ENCODE peak calls at places on chromosomes 6 and 20, in six cellular contexts. One of them, this sample, is unnamed.

GRCh38 chr20:17822540-17823155 is 122.9 kb downstream of the BANF2 start:
- DNase-seq in stimulated activated CD4-positive, alpha-beta T cell treated with anti-CD3 and anti-CD28 coated beads, TNF-alpha, amount 100 ng/mL, for 48 hours: no peak
- DNase-seq in KG1: no peak
- DNase-seq in fibroblast of mammary gland: no peak
- DNase-seq in AG10803: no peak
- DNase-seq in GM03348: no peak
- DNase-seq in this sample: no peak

GRCh38 chr20:40945754-40946451 is 82.7 kb upstream of the TOP1 start:
- DNase-seq in GM03348: peak; percentile 80
- DNase-seq in AG10803: peak; percentile 43
- DNase-seq in stimulated activated CD4-positive, alpha-beta T cell treated with anti-CD3 and anti-CD28 coated beads, TNF-alpha, amount 100 ng/mL, for 48 hours: no peak
- DNase-seq in KG1: no peak
- DNase-seq in fibroblast of mammary gland: peak; percentile 55
- DNase-seq in this sample: peak; percentile 40

GRCh38 chr20:15144911-15145310 is 807.5 kb upstream of the FLRT3 start:
- DNase-seq in GM03348: no peak
- DNase-seq in KG1: no peak
- DNase-seq in fibroblast of mammary gland: no peak
- DNase-seq in stimulated activated CD4-positive, alpha-beta T cell treated with anti-CD3 and anti-CD28 coated beads, TNF-alpha, amount 100 ng/mL, for 48 hours: no peak
- DNase-seq in AG10803: no peak
- DNase-seq in this sample: no peak

GRCh38 chr6:151275121-151275520 is 35.4 kb downstream of the AKAP12 start:
- DNase-seq in stimulated activated CD4-positive, alpha-beta T cell treated with anti-CD3 and anti-CD28 coated beads, TNF-alpha, amount 100 ng/mL, for 48 hours: no peak
- DNase-seq in fibroblast of mammary gland: no peak
- DNase-seq in GM03348: no peak
- DNase-seq in AG10803: no peak
- DNase-seq in KG1: no peak
- DNase-seq in this sample: no peak

GRCh38 chr6:110018486-110018885 is 40.4 kb downstream of the GPR6 start:
- DNase-seq in AG10803: no peak
- DNase-seq in GM03348: no peak
- DNase-seq in stimulated activated CD4-positive, alpha-beta T cell treated with anti-CD3 and anti-CD28 coated beads, TNF-alpha, amount 100 ng/mL, for 48 hours: no peak
- DNase-seq in fibroblast of mammary gland: no peak
- DNase-seq in KG1: no peak
- DNase-seq in this sample: no peak

GRCh38 chr6:130296854-130297253 is 69.0 kb upstream of the TMEM200A start:
- DNase-seq in GM03348: no peak
- DNase-seq in stimulated activated CD4-positive, alpha-beta T cell treated with anti-CD3 and anti-CD28 coated beads, TNF-alpha, amount 100 ng/mL, for 48 hours: no peak
- DNase-seq in fibroblast of mammary gland: no peak
- DNase-seq in KG1: no peak
- DNase-seq in AG10803: no peak
- DNase-seq in this sample: no peak

GRCh38 chr6:20805027-20805426 is 270.8 kb downstream of the CDKAL1 start:
- DNase-seq in KG1: no peak
- DNase-seq in AG10803: no peak
- DNase-seq in GM03348: no peak
- DNase-seq in stimulated activated CD4-positive, alpha-beta T cell treated with anti-CD3 and anti-CD28 coated beads, TNF-alpha, amount 100 ng/mL, for 48 hours: no peak
- DNase-seq in fibroblast of mammary gland: no peak
- DNase-seq in this sample: no peak

GRCh38 chr6:39756582-39756981 is 31.4 kb upstream of the KIF6 start:
- DNase-seq in AG10803: no peak
- DNase-seq in stimulated activated CD4-positive, alpha-beta T cell treated with anti-CD3 and anti-CD28 coated beads, TNF-alpha, amount 100 ng/mL, for 48 hours: no peak
- DNase-seq in GM03348: no peak
- DNase-seq in fibroblast of mammary gland: no peak
- DNase-seq in KG1: no peak
- DNase-seq in this sample: no peak

GRCh38 chr20:49705358-49705757 is 8.3 kb downstream of the B4GALT5 start:
- DNase-seq in KG1: no peak
- DNase-seq in stimulated activated CD4-positive, alpha-beta T cell treated with anti-CD3 and anti-CD28 coated beads, TNF-alpha, amount 100 ng/mL, for 48 hours: no peak
- DNase-seq in GM03348: no peak
- DNase-seq in AG10803: no peak
- DNase-seq in fibroblast of mammary gland: no peak
- DNase-seq in this sample: no peak

GRCh38 chr6:8006208-8006607 is 58.0 kb downstream of the BLOC1S5 start:
- DNase-seq in GM03348: peak; percentile 77
- DNase-seq in fibroblast of mammary gland: peak; percentile 47
- DNase-seq in KG1: no peak
- DNase-seq in stimulated activated CD4-positive, alpha-beta T cell treated with anti-CD3 and anti-CD28 coated beads, TNF-alpha, amount 100 ng/mL, for 48 hours: no peak
- DNase-seq in AG10803: peak; percentile 60
- DNase-seq in this sample: peak; percentile 39

GRCh38 chr6:138492113-138492512 is 7.2 kb downstream of the NHSL1 start:
- DNase-seq in KG1: no peak
- DNase-seq in fibroblast of mammary gland: no peak
- DNase-seq in stimulated activated CD4-positive, alpha-beta T cell treated with anti-CD3 and anti-CD28 coated beads, TNF-alpha, amount 100 ng/mL, for 48 hours: no peak
- DNase-seq in GM03348: no peak
- DNase-seq in AG10803: no peak
- DNase-seq in this sample: no peak

GRCh38 chr20:5489596-5489995 is 172.8 kb upstream of the PROKR2 start:
- DNase-seq in KG1: peak; percentile 19
- DNase-seq in AG10803: no peak
- DNase-seq in stimulated activated CD4-positive, alpha-beta T cell treated with anti-CD3 and anti-CD28 coated beads, TNF-alpha, amount 100 ng/mL, for 48 hours: no peak
- DNase-seq in fibroblast of mammary gland: no peak
- DNase-seq in GM03348: no peak
- DNase-seq in this sample: no peak

This sample was measured in EL.